ENCODE peak calls at places on chromosomes 6 and 20, in seven cellular contexts. B is fibroblast of pulmonary artery, J is breast epithelium, G is lower leg skin, O is A549, U is mesenchymal stem cell, M is ovary. I is an unnamed sample.
A peak's percentile ranks its signal among the peaks of the same experiment; 100 is the strongest.

GRCh38 chr6:17820055-17820454 is 113.3 kb upstream of the NUP153 start:
- DNase-seq in J (no peak), U (peak; percentile 25), O (no peak), M (no peak), G (no peak), B (no peak), I (no peak)

GRCh38 chr6:170049641-170050491 is 241.0 kb downstream of the DLL1 start:
- DNase-seq in U (peak; percentile 87), B (peak; percentile 47), G (peak; percentile 95), O (no peak), J (peak; percentile 67), M (peak; percentile 91), I (peak; percentile 87)

GRCh38 chr6:167827062-167827587 is 414 bp downstream of the AFDN start:
- DNase-seq in B (peak; percentile 30), J (no peak), G (peak; percentile 88), M (peak; percentile 34), O (no peak), U (no peak), I (no peak)

GRCh38 chr6:3162565-3163247 is 5.4 kb upstream of the TUBB2A start:
- DNase-seq in J (peak; percentile 73), M (peak; percentile 33), B (peak; percentile 74), O (peak; percentile 55), U (peak; percentile 89), G (peak; percentile 95), I (peak; percentile 85)

GRCh38 chr6:157056275-157056674 is 267.0 kb downstream of the TMEM242 start:
- DNase-seq in B (no peak), J (no peak), U (no peak), O (no peak), G (no peak), M (no peak), I (no peak)

GRCh38 chr6:89133981-89134380 is 11.9 kb upstream of the PM20D2 start:
- DNase-seq in B (no peak), J (no peak), O (no peak), M (no peak), U (no peak), G (no peak), I (no peak)

GRCh38 chr6:1614448-1614766 is 4.7 kb downstream of the FOXC1 start:
- DNase-seq in B (no peak), G (no peak), O (no peak), J (no peak), M (no peak), U (no peak), I (no peak)

GRCh38 chr6:164010446-164011071 is 596.0 kb downstream of the QKI start:
- DNase-seq in J (no peak), B (peak; percentile 40), G (no peak), U (no peak), O (no peak), M (no peak), I (no peak)

GRCh38 chr6:119322034-119322433 is 27.5 kb downstream of the MAN1A1 start:
- DNase-seq in M (no peak), J (no peak), B (no peak), O (no peak), G (no peak), U (no peak), I (no peak)

GRCh38 chr6:7431241-7431593 is 41.6 kb downstream of the RIOK1 start:
- DNase-seq in O (no peak), G (no peak), J (no peak), U (no peak), B (no peak), M (no peak), I (no peak)

GRCh38 chr6:7434672-7435071 is 45.1 kb downstream of the RIOK1 start:
- DNase-seq in J (no peak), B (no peak), M (no peak), O (no peak), U (no peak), G (no peak), I (no peak)

GRCh38 chr6:7433211-7433610 is 43.6 kb downstream of the RIOK1 start:
- DNase-seq in U (no peak), O (no peak), M (no peak), B (no peak), J (no peak), G (no peak), I (no peak)

GRCh38 chr6:7432391-7433207 is 43.0 kb downstream of the RIOK1 start:
- DNase-seq in O (no peak), M (no peak), U (no peak), J (no peak), G (peak; percentile 76), B (no peak), I (no peak)

DNA sequence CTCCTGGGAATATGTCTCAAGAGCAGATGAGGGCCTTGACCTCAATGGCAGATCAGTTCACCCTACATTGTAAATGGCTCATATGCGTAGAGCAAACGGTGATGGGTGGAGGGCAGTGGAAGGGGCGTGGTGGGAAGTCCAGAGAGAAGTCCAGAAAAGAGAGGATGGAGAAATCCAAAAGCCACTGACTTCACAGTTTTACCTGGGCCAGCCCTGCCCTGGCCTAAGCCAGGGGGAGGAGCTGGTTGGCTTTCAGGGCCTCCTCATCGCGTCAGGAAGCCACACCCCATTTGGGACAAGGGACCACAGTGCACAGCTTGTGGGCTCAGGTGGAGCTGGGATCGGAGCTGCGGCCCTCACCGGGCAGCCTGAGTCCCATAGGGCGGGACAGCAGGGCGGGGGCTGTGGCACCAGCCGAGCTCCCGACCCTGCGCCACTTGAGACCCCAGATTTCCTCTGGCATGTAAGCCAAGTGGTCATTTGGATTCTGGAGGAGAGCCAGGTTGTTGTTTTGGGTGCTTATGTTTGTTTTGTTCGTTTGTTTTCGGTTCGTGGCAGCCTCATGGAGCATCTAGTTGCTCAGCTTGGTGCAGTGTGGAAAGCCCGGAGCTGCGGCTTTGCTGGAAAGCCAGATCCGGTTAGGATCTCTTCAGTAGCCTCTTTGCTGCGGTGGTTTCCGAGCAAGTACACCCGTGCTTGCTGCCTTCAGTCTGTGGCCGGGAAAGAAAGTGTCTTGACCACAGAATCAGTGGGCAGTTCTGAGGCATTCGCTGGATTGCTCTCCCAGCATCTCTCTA is 42.2 kb downstream of the RIOK1 start:
- DNase-seq in G (no peak), O (no peak), B (peak; percentile 30), J (no peak), U (no peak), M (no peak), I (no peak)
- H3K4me3 ChIP-seq in G (no peak overlapping the region), O (no peak overlapping the region), B (no peak overlapping the region), J (peak overlapping the region; percentile 3), U (no peak overlapping the region), M (no peak overlapping the region), I (no peak overlapping the region)

GRCh38 chr6:111258615-111259088 is 171.3 kb downstream of the SLC16A10 start:
- DNase-seq in J (no peak), M (no peak), B (no peak), U (no peak), O (no peak), G (no peak), I (no peak)
- H3K4me3 ChIP-seq in J (peak overlapping the region; percentile 80), M (peak overlapping the region; percentile 35), B (peak overlapping the region; percentile 77), U (no peak overlapping the region), O (peak overlapping the region; percentile 77), G (no peak overlapping the region), I (peak overlapping the region; percentile 89)

GRCh38 chr20:31868853-31869672 is 1.3 kb downstream of the DUSP15 start:
- DNase-seq in O (no peak), J (no peak), U (no peak), M (no peak), B (no peak), G (peak; percentile 78), I (no peak)
- H3K4me3 ChIP-seq in O (no peak overlapping the region), J (peak overlapping the region; percentile 84), U (no peak overlapping the region), M (no peak overlapping the region), B (no peak overlapping the region), G (no peak overlapping the region), I (peak overlapping the region; percentile 76)

DNA sequence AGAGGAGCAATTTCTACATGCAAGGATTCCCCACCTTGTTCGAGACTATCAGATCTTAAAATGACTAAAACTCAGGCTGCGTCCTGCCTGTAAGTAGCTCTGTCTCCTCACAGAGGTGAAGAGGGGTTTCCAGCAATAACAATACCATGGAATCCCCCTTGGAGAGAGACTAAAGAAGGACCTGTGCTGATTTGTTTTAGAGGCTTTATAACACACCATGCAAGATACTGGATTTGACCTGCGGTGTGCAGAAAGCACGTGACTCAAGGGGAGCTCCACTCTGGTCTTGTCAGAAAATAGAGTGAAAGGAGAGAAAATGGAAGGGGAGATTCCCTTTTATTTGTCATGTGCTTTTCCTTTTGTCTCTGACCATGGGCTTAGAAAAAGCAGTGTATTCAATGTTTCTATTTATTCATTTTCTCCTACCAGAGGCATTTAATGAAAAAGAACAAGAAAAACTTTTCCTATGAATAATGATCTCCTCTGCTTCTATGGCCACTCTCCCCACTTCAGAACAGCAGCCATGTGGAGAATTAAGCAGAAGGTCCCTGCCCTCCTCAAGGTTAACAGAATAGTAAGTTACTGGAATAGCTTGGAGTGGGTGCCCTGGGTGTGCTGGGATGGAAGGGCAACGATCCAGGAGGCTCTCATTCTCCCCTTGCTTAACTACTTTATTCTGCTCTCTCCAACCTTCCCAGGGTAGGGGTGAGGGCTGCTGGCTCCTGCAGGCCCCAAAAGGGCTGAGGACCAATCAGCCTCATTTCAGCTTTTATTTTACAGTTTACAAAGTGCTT is 19.2 kb upstream of the MRPS10 start:
- DNase-seq in G (peak; percentile 46), B (no peak), M (no peak), U (no peak), O (no peak), J (no peak), I (no peak)
- H3K4me3 ChIP-seq in G (no peak overlapping the region), B (no peak overlapping the region), M (no peak overlapping the region), U (no peak overlapping the region), O (no peak overlapping the region), J (no peak overlapping the region), I (no peak overlapping the region)

GRCh38 chr6:108343894-108344293 is 49.0 kb downstream of the AFG1L start:
- DNase-seq in O (no peak), U (no peak), J (no peak), G (no peak), M (no peak), B (no peak), I (no peak)
- H3K4me3 ChIP-seq in O (no peak overlapping the region), U (no peak overlapping the region), J (no peak overlapping the region), G (no peak overlapping the region), M (no peak overlapping the region), B (no peak overlapping the region), I (no peak overlapping the region)

DNA sequence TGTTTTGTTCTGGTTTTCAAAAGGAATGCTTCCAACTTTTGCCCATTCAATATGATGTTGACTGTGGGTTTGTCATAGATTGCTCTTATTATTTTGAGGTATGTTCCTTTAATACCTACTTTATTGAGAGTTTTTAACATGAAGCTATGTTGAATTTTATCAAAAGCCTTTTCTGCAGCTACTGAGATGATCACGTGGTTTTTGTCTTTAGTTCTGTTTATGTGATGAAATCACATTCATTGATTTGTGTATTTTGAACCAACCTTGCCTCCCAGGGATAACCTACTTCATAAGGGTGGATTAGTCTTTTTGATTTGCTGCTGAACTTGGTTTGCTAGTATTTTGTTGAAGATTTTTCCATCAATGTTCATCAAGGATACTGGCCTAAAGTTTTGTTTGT is 92.7 kb upstream of the TCF21 start:
- DNase-seq in O (no peak), U (no peak), G (no peak), M (no peak), B (no peak), J (no peak), I (no peak)
- H3K4me3 ChIP-seq in O (no peak overlapping the region), U (no peak overlapping the region), G (no peak overlapping the region), M (no peak overlapping the region), B (no peak overlapping the region), J (no peak overlapping the region), I (no peak overlapping the region)

DNA sequence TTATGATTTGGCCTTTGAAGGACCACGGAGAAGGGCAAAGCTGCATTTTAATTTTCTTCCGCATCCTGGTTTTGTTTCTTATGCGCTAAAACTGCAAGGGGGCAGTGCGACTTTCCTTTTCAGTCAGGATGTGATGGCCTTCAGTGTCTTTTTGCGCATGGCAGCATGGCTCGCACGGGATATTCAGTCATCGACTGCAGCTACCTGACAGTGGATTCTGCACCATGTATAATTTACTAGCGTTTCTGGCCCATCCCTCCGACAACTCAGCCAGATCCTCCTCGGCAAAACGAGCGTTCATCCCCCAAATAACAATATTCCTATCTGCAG is 2.2 kb downstream of the LAMP5 start:
- DNase-seq in O (no peak), U (no peak), B (no peak), M (no peak), J (no peak), G (no peak), I (no peak)
- H3K4me3 ChIP-seq in O (no peak overlapping the region), U (no peak overlapping the region), B (no peak overlapping the region), M (no peak overlapping the region), J (peak overlapping the region; percentile 41), G (no peak overlapping the region), I (peak overlapping the region; percentile 62)

I was measured in coronary artery.